ENCODE peak calls at places on chromosome 22, in five cellular contexts. N is K562; U is GM23248; J is mammary epithelial cell; R is effector memory CD4-positive, alpha-beta T cell. W is an unnamed sample. For H3K4me1 and H3K27me3, the result is how much of the 10 kb centered on the place peaks cover.

GRCh38 chr22:40524392-40525249 is 111.9 kb downstream of the MRTFA start:
- DNase-seq in U (peak), R (no peak), J (peak), N (peak), W (no peak)

GRCh38 chr22:37258810-37259472 is 14.9 kb upstream of the RAC2 start:
- DNase-seq in R (no peak), J (no peak), U (no peak), N (no peak), W (no peak)

GRCh38 chr22:32478994-32479393 is 4.4 kb downstream of the FBXO7 start:
- DNase-seq in R (no peak), J (no peak), U (peak), N (no peak), W (no peak)

GRCh38 chr22:27972732-27973698 is 54.0 kb upstream of the PITPNB start:
- DNase-seq in R (no peak), N (no peak), U (no peak), J (no peak), W (no peak)

GRCh38 chr22:22700631-22701030 is 56.2 kb downstream of the GGTLC2 start:
- DNase-seq in R (no peak), U (no peak), N (no peak), J (no peak), W (no peak)

GRCh38 chr22:48004936-48005335 is 1242.5 kb downstream of the TBC1D22A start:
- DNase-seq in J (no peak), U (no peak), R (no peak), N (no peak), W (no peak)

GRCh38 chr22:47247609-47248240 is 485.3 kb downstream of the TBC1D22A start:
- DNase-seq in J (no peak), N (no peak), U (no peak), R (no peak), W (no peak)

GRCh38 chr22:26445577-26446275 is 16.7 kb downstream of the ASPHD2 start:
- DNase-seq in N (no peak), J (no peak), R (no peak), U (no peak), W (no peak)

GRCh38 chr22:22201925-22202343 is 42.7 kb upstream of the VPREB1 start:
- DNase-seq in N (no peak), U (no peak), J (no peak), R (no peak), W (no peak)

GRCh38 chr22:20792966-20793332 is 19.0 kb downstream of the SERPIND1 start:
- DNase-seq in U (peak), J (no peak), R (no peak), N (no peak), W (no peak)

GRCh38 chr22:20794132-20794990 is 20.4 kb downstream of the SERPIND1 start:
- DNase-seq in J (no peak), U (no peak), R (no peak), N (no peak), W (no peak)

GRCh38 chr22:20793386-20794131 is 19.6 kb downstream of the SERPIND1 start:
- DNase-seq in R (no peak), U (peak), J (no peak), N (no peak), W (no peak)

GRCh38 chr22:20796731-20797130 is 22.8 kb downstream of the SERPIND1 start:
- DNase-seq in J (no peak), U (no peak), R (no peak), N (no peak), W (no peak)

DNA sequence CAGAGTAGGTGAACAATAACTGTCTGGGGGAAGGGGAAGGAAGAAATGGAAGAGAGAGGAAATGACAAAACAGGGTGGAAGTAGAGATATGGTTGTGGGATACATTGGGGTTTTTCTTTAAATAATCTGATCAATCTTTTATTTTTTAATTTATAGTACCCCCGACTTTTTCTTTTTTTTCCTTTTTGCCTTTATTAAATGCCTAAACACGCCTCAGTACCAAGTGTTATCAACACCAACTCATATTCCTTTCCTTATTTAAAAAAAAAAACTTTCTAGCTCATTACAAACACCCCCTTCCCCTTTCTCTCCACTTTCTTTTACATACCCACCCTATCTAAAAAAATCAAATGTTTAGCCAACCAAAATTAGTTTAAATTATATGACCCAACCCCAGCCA is 21.1 kb downstream of the SERPIND1 start:
- DNase-seq in R (no peak), U (no peak), J (no peak), N (no peak), W (no peak)
- H3K4me1 ChIP-seq in R (under half), U (under half), J (under half), N (under half), W (under half)

DNA sequence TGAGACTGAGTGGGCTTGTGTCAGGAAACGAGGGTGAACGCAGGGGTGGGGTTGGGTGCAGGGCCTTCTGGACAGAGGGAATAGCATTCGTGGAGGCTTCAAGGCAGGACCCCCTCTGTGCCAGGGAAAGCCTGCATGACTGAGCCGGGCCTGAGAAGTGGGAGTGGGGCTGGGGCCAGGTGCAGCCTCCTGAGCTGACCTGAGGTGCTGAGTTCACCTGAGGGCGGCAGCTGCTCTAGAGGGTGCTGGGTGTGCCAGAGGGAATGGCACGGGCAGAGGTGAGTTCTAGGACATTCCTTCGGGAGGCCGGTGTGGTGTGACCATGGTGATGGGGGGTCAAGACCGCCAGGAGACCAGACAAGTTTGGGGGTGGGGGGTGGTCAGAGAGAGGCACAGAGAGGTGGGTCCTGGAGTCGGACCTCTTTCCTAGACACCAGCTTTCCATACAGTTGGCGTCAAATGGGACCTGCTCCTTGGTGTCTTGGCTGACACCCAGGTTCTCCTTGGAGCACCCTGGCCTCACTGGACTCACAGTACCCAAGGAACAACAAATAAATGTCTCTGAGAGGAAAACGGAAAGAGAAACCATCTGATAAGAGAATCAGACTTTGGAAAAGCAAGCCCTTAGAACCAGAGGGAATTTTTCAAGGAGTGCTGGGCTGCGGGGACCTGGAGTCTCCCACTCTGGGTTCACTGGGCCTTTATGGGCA is 7.7 kb downstream of the MPPED1 start:
- DNase-seq in R (no peak), J (no peak), U (no peak), N (no peak), W (no peak)
- H3K27me3 ChIP-seq in R (under half), J (under half), U (under half), N (under half), W (half or more)

DNA sequence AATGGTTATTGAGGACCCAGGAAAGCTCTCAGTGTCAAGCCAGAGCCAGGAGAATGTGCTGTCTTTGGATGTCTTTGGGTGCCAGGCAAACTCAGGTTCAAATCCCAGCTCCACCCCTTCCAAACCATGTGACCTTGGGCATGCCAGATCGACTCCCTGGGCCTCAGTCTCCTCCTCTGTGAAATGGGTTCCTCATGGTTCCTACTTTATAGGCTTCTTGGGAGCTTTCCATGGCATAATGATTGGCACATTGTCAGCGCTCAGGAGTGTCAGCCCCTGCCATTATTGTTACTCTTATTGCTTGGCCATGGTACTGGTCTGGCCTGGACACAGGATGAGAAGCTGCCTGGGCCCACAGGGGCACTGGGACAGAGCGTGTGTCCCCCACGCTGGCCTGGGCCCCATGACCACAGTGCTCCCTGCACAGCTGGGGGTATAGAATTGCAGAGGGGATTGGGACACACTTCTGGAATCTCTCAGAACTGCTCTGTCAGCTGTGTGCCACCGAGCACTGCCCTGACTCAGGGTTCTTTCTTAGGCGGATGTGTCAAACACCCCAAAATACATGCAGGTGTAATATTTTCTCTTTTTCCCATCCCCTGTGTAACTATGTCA is 37.6 kb upstream of the CRYBB3 start:
- DNase-seq in J (no peak), N (no peak), U (no peak), R (no peak), W (no peak)
- H3K27ac ChIP-seq in J (no peak), N (no peak), U (no peak), R (no peak), W (no peak)

DNA sequence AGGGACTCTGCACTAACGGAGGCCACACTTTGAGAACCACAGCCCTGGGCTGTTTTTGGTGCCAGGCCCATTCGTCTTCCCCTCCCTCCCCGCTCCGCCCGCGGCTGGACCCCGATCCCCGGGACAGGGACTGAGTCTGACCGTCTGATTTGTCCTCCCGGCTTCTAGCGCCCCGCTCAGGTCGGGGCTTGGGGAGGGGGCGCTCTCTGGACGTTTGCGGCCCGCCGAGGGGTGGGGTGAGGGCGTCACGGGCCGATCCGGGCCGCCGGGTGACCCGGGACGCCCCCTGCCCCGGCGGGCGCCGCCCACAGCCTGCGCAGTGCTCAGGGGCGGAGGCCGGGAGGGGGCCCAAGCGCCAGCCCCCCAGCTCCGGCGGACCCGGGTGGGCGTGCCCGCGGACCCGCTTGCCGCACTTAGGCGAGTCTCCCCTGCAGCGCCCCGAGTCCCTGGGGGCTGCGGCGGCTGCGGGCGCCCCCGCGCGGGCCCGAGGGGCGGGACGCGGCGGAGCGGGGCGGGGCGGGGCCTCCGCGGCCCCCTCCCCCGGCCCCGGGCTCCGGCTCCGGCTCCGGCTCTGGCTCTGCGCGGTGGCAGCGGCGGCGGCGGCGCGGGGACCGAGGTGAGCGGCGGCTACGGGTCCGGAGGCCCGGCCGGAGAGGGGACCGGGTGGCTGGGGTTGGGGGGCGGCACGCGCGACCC is 33.7 kb upstream of the PRR5 start:
- DNase-seq in J (no peak), U (peak), N (peak), R (peak), W (no peak)
- H3K4me1 ChIP-seq in J (under half), U (under half), N (under half), R (under half), W (under half)

GRCh38 chr22:20232781-20233180 is 35.3 kb downstream of the RTN4R start:
- DNase-seq in U (no peak), N (no peak), R (no peak), J (no peak), W (no peak)
- H3K27me3 ChIP-seq in U (under half), N (half or more), R (under half), J (under half), W (under half)

GRCh38 chr22:45915151-45915550 is 61.8 kb downstream of the WNT7B start:
- DNase-seq in R (no peak), J (no peak), N (no peak), U (no peak), W (no peak)

GRCh38 chr22:45911601-45912271 is 65.2 kb downstream of the WNT7B start:
- DNase-seq in U (peak), N (peak), J (peak), R (no peak), W (peak)

GRCh38 chr22:45914309-45914708 is 62.7 kb downstream of the WNT7B start:
- DNase-seq in J (no peak), R (no peak), U (no peak), N (no peak), W (no peak)

GRCh38 chr22:45910928-45911467 is 66.0 kb downstream of the WNT7B start:
- DNase-seq in U (no peak), R (no peak), J (no peak), N (peak), W (no peak)

GRCh38 chr22:45912910-45913309 is 64.1 kb downstream of the WNT7B start:
- DNase-seq in J (no peak), U (no peak), R (no peak), N (no peak), W (no peak)
- H3K27ac ChIP-seq in J (no peak), U (no peak), R (no peak), N (no peak), W (no peak)

DNA sequence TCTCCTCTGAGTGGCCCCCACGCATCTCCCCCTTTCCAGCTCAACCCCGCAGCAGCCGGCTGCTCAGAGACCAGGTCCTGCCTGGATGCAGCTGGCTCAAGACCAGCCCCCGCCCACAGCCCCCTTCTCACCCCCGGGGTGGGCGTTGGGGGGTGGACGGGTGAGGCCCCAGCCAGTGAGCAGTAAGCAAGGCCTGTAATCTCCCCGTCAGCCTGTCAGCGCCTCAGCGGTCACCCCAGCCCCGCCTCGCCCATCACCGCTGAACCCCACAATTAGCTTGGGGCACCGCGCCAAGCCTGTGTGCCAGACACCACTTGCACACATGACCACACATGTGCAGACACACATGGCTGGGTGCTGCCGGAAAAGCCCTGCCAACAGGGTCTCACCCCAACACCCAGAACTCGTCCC is 5.9 kb downstream of the PLXNB2 start:
- DNase-seq in J (no peak), N (no peak), U (no peak), R (no peak), W (no peak)
- H3K4me1 ChIP-seq in J (half or more), N (half or more), U (under half), R (under half), W (under half)

GRCh38 chr22:29478326-29479276 is 1.4 kb upstream of the NEFH start:
- DNase-seq in J (no peak), U (peak), R (no peak), N (peak), W (no peak)

GRCh38 chr22:29477919-29478318 is 2.1 kb upstream of the NEFH start:
- DNase-seq in R (no peak), J (no peak), U (no peak), N (peak), W (no peak)

GRCh38 chr22:29475550-29475949 is 4.5 kb upstream of the NEFH start:
- DNase-seq in N (no peak), R (no peak), U (no peak), J (no peak), W (no peak)

GRCh38 chr22:29473001-29473400 is 7.0 kb upstream of the NEFH start:
- DNase-seq in U (no peak), J (no peak), R (no peak), N (no peak), W (no peak)

DNA sequence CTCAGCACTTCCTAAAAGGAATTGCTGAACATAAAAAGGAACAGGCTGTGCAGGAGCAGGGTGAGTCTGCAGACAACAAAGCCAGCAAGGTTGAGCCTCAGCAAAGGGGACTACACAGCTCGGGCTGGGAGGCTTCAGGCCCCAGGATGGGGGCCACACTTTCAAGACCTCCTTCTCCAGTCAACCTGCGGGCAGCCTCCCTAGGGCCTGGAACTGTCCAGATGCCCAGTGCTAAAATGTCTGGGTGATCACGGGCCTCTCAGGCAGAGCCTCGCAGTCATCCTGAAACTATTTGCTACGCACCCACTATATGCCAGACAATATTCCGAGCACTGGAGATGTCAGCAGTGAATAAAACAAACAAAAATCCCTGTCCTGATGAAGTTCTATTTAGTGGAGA is 3.9 kb upstream of the NEFH start:
- DNase-seq in R (no peak), U (no peak), J (no peak), N (no peak), W (no peak)
- H3K27me3 ChIP-seq in R (under half), U (under half), J (under half), N (under half), W (half or more)

GRCh38 chr22:35915477-35916013 is 113.1 kb downstream of the RBFOX2 start:
- DNase-seq in J (peak), N (no peak), U (peak), R (no peak), W (peak)
- H3K27ac ChIP-seq in J (peak), N (no peak), U (peak), R (no peak), W (peak)

W was measured in foreskin keratinocyte.